ENCODE peak calls at places on chromosomes 11 and 22, in five cellular contexts. E is esophagus squamous epithelium, P is coronary artery, S is heart left ventricle, Z is uterus. D is an unnamed sample.

GRCh38 chr11:116532066-116532465 is 240.7 kb downstream of the BUD13 start:
- DNase-seq in P (peak), S (no peak), E (no peak), Z (no peak), D (no peak)

GRCh38 chr11:14132312-14132711 is 169.8 kb downstream of the SPON1 start:
- DNase-seq in Z (no peak), S (no peak), P (no peak), E (no peak), D (no peak)

GRCh38 chr11:122814401-122814800 is 23.9 kb upstream of the CRTAM start:
- DNase-seq in E (no peak), S (no peak), Z (no peak), P (no peak), D (no peak)

GRCh38 chr11:73330569-73331093 is 22.6 kb downstream of the ARHGEF17 start:
- DNase-seq in P (no peak), S (no peak), E (no peak), Z (no peak), D (no peak)

GRCh38 chr11:43687120-43687791 is 6.7 kb downstream of the HSD17B12 start:
- DNase-seq in E (no peak), Z (no peak), P (peak), S (peak), D (no peak)

GRCh38 chr11:2369320-2369719 is 7.8 kb upstream of the CD81 start:
- DNase-seq in S (no peak), P (no peak), Z (no peak), E (no peak), D (no peak)

GRCh38 chr22:46587492-46588278 is 32.5 kb upstream of the GRAMD4 start:
- DNase-seq in E (no peak), Z (no peak), S (peak), P (no peak), D (no peak)

GRCh38 chr11:87754685-87755084 is 420.6 kb downstream of the RAB38 start:
- DNase-seq in Z (no peak), P (no peak), E (no peak), S (no peak), D (no peak)

GRCh38 chr11:4607782-4608666 is at the start of gene TRIM68:
- DNase-seq in E (peak), S (peak), Z (peak), P (peak), D (peak)
- TF ChIP-seq CTCF in E (peak), S (no peak), Z (no peak), P (no peak), D (peak)

DNA sequence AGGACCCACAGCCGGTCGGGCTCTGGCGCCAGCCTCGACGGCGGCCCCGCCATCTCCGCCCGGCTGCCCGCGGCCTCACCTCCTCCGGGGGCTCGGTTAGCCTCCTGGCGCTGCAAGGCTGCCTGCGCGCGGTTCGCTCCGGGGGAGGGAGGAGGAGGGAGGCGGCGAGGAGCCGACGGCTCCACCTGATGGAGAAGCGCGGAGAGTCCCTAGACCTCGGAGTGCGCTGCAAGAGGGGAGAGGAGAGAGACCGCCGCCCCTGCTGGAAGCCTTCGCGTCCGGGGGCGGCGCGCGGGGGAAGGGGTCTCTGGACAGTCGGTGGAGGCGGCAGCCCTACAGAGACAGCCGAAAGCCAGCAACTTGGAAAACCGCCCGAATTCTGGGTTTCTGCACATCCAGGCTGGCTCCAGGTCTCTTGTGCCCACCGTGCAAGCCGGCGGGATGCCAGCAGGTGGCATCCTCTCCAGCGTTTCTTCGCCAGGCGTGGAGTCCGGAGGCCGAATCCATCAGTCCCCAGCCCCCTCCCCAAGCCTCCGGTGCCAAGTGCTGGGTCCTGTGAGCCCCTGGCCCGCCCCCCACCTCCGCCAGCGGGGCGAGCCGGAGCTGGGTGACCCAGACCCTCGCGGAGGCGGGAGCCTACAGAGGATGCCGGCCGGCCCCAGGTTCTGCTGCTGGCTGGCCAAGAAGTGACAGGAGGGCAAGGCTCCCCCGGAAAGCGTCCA is 2.9 kb upstream of the KIRREL3 start:
- DNase-seq in S (no peak), E (no peak), Z (no peak), P (no peak), D (peak)
- TF ChIP-seq CTCF in S (no peak), E (no peak), Z (no peak), P (no peak), D (peak)

DNA sequence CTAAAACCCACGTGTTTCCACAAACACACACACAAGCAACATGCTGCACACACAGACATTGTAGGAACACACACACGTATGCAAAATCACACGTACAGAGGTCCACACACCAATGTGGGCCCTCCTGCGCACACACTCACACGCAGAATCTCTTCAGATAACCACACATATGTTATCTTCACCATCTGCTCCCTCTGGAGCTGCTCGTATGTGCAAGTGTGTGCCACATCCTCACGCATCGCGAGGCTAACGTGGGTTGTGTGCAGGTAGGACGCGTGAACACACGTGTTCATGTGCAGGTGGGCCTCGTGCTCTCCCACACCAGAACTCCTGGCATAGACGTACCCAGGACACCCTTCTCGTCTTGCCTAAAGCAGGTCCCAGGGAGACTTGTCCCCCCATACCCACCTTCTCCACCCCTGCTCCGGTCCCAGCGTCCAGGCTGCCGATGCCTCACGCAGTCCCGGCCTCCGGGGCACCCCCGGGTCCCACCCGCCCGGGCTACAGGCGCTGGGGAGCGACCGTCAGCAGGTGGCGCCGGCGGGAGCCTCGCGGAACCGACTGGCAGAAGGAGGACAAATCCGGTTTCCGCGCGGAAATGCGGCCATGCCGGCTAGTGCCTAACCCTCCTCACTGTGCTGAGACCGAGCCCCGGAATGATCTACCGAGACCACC is 10.3 kb upstream of the IGSF9B start:
- DNase-seq in P (no peak), Z (peak), E (no peak), S (peak), D (no peak)
- TF ChIP-seq CTCF in P (no peak), Z (peak), E (peak), S (peak), D (peak)

GRCh38 chr11:66934971-66935779 is 23.0 kb downstream of the PC start:
- DNase-seq in S (no peak), P (no peak), Z (no peak), E (no peak), D (no peak)
- TF ChIP-seq CTCF in S (no peak), P (no peak), Z (no peak), E (no peak), D (no peak)

GRCh38 chr11:131038597-131038996 is 122.3 kb upstream of the SNX19 start:
- DNase-seq in Z (no peak), S (no peak), P (no peak), E (no peak), D (no peak)
- TF ChIP-seq CTCF in Z (no peak), S (no peak), P (no peak), E (peak), D (no peak)

GRCh38 chr22:21052715-21053459 is 7.1 kb downstream of the LRRC74B start:
- DNase-seq in P (no peak), E (no peak), S (no peak), Z (peak), D (no peak)

GRCh38 chr22:21055880-21056319 is 10.2 kb downstream of the LRRC74B start:
- DNase-seq in S (no peak), P (no peak), E (no peak), Z (peak), D (no peak)

GRCh38 chr22:21055564-21055834 is 9.8 kb downstream of the LRRC74B start:
- DNase-seq in S (no peak), E (no peak), P (no peak), Z (no peak), D (no peak)

GRCh38 chr22:21054714-21055563 is 9.2 kb downstream of the LRRC74B start:
- DNase-seq in P (no peak), E (no peak), S (no peak), Z (peak), D (no peak)

GRCh38 chr22:21054046-21054713 is 8.4 kb downstream of the LRRC74B start:
- DNase-seq in S (no peak), Z (no peak), E (no peak), P (no peak), D (no peak)
- TF ChIP-seq CTCF in S (no peak), Z (no peak), E (no peak), P (no peak), D (no peak)

DNA sequence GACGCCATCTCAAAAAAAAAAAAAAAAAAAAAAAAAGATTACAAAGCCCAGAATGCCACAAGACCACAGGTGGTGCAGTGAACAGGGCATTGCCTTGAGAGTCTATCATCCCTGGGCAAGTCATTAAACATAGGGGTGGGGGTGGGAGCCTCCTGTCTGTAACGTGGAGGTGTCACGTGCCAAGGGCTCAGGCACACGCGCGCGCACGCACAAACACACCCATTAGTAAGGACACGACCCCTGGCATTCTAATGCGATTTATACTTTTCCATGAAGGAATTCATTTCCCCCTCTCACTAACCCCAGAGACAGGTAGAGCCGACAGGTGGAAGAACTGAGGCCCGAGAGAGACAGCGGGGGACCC is 5.8 kb upstream of the GCAT start:
- DNase-seq in P (no peak), S (no peak), E (no peak), Z (no peak), D (no peak)
- TF ChIP-seq CTCF in P (no peak), S (no peak), E (no peak), Z (no peak), D (no peak)

GRCh38 chr22:18996376-18996900 is 60.3 kb upstream of the PRODH start:
- DNase-seq in P (no peak), Z (no peak), E (no peak), S (no peak), D (no peak)
- TF ChIP-seq CTCF in P (no peak), Z (no peak), E (no peak), S (no peak), D (no peak)

GRCh38 chr11:125114518-125114917 is 3.1 kb upstream of the TMEM218 start:
- DNase-seq in S (no peak), P (no peak), Z (no peak), E (no peak), D (no peak)
- TF ChIP-seq CTCF in S (no peak), P (no peak), Z (no peak), E (no peak), D (no peak)

DNA sequence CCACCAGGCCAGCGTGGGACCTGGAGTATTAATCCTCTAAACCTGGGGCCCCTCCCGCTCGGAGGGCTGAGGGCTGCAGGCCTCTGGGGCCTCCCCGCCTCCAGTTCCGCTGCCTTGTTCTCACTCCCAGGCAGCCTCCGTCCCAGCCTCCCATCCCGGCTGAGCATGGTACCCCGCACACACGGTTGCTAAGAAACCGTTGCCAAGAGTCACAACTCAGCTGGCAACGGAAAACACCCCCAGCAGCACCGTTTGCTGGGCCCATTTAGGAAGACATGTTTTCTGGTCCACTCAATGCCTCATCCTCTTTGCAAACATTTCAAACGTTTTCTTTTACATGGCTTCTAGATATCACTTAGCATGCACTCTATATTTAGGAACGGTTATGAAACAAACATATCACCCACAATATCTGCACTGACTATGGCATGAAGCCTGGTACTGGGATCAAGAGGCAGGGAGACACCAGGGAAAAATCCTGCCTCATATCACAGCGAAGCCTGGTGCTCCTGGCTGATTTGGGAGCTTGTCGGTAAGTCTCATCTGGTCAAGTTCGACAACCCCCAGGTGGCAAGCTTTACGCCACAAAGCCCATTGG is 227.7 kb downstream of the CTTN start:
- DNase-seq in E (no peak), Z (no peak), S (no peak), P (no peak), D (no peak)
- TF ChIP-seq CTCF in E (no peak), Z (no peak), S (no peak), P (no peak), D (no peak)